ENCODE peak calls at places on chromosome 2, in seven cellular contexts. One of them, this sample, is unnamed.

GRCh38 chr2:55883829-55884228 is 39.8 kb downstream of the EFEMP1 start:
- DNase-seq in GM18507: no peak
- DNase-seq in HCT116: no peak
- DNase-seq in mucosa of descending colon: no peak
- DNase-seq in Daoy: no peak
- DNase-seq in NCI-H2227 treated with DMSO at 0.1 percent for 48 hours: no peak
- DNase-seq in CD4-positive, alpha-beta T cell: no peak
- DNase-seq in this sample: no peak

GRCh38 chr2:114421781-114422180 is 20.7 kb upstream of the DPP10 start:
- DNase-seq in NCI-H2227 treated with DMSO at 0.1 percent for 48 hours: no peak
- DNase-seq in GM18507: no peak
- DNase-seq in CD4-positive, alpha-beta T cell: no peak
- DNase-seq in mucosa of descending colon: no peak
- DNase-seq in Daoy: no peak
- DNase-seq in HCT116: no peak
- DNase-seq in this sample: no peak

GRCh38 chr2:120709608-120710041 is 26.0 kb upstream of the GLI2 start:
- DNase-seq in HCT116: no peak
- DNase-seq in GM18507: no peak
- DNase-seq in mucosa of descending colon: no peak
- DNase-seq in CD4-positive, alpha-beta T cell: no peak
- DNase-seq in Daoy: no peak
- DNase-seq in NCI-H2227 treated with DMSO at 0.1 percent for 48 hours: no peak
- DNase-seq in this sample: no peak

GRCh38 chr2:88258208-88258607 is 88.1 kb downstream of the THNSL2 start:
- DNase-seq in CD4-positive, alpha-beta T cell: no peak
- DNase-seq in mucosa of descending colon: no peak
- DNase-seq in Daoy: no peak
- DNase-seq in GM18507: no peak
- DNase-seq in NCI-H2227 treated with DMSO at 0.1 percent for 48 hours: no peak
- DNase-seq in HCT116: no peak
- DNase-seq in this sample: no peak

GRCh38 chr2:42248846-42249245 is 79.7 kb downstream of the EML4 start:
- DNase-seq in CD4-positive, alpha-beta T cell: no peak
- DNase-seq in NCI-H2227 treated with DMSO at 0.1 percent for 48 hours: no peak
- DNase-seq in mucosa of descending colon: no peak
- DNase-seq in HCT116: no peak
- DNase-seq in Daoy: no peak
- DNase-seq in GM18507: no peak
- DNase-seq in this sample: no peak

GRCh38 chr2:72115361-72116080 is 32.1 kb downstream of the CYP26B1 start:
- DNase-seq in NCI-H2227 treated with DMSO at 0.1 percent for 48 hours: no peak
- DNase-seq in GM18507: no peak
- DNase-seq in mucosa of descending colon: no peak
- DNase-seq in HCT116: peak
- DNase-seq in Daoy: peak
- DNase-seq in CD4-positive, alpha-beta T cell: no peak
- DNase-seq in this sample: no peak

GRCh38 chr2:239813261-239814135 is 211.6 kb downstream of the NDUFA10 start:
- DNase-seq in Daoy: no peak
- DNase-seq in NCI-H2227 treated with DMSO at 0.1 percent for 48 hours: no peak
- DNase-seq in CD4-positive, alpha-beta T cell: no peak
- DNase-seq in GM18507: no peak
- DNase-seq in HCT116: no peak
- DNase-seq in mucosa of descending colon: no peak
- DNase-seq in this sample: no peak

GRCh38 chr2:99348173-99348572 is 11.0 kb downstream of the EIF5B start:
- DNase-seq in Daoy: no peak
- DNase-seq in CD4-positive, alpha-beta T cell: no peak
- DNase-seq in HCT116: no peak
- DNase-seq in mucosa of descending colon: no peak
- DNase-seq in GM18507: no peak
- DNase-seq in NCI-H2227 treated with DMSO at 0.1 percent for 48 hours: no peak
- DNase-seq in this sample: no peak

GRCh38 chr2:85390941-85391669 is 19.1 kb downstream of the CAPG start:
- DNase-seq in Daoy: peak
- DNase-seq in NCI-H2227 treated with DMSO at 0.1 percent for 48 hours: no peak
- DNase-seq in mucosa of descending colon: peak
- DNase-seq in GM18507: no peak
- DNase-seq in CD4-positive, alpha-beta T cell: peak
- DNase-seq in HCT116: peak
- DNase-seq in this sample: peak

GRCh38 chr2:122598784-122599183 is 843.3 kb downstream of the TSN start:
- DNase-seq in Daoy: no peak
- DNase-seq in GM18507: no peak
- DNase-seq in HCT116: no peak
- DNase-seq in CD4-positive, alpha-beta T cell: no peak
- DNase-seq in NCI-H2227 treated with DMSO at 0.1 percent for 48 hours: no peak
- DNase-seq in mucosa of descending colon: no peak
- DNase-seq in this sample: no peak